ENCODE peak calls at places on chromosomes 2 and 18, in six cellular contexts. D, Q, N, V, I and A are unnamed samples.

GRCh38 chr2:233409286-233409991 is 55.1 kb downstream of the DGKD start:
- DNase-seq in D (peak; percentile 73), Q (no peak), N (peak; percentile 82), V (no peak), I (peak; percentile 72), A (no peak)

GRCh38 chr2:223941579-223942277 is 3.4 kb downstream of the WDFY1 start:
- DNase-seq in D (no peak), Q (no peak), N (no peak), V (peak; percentile 76), I (peak; percentile 69), A (no peak)

GRCh38 chr2:53108246-53108645 is 659.4 kb upstream of the CHAC2 start:
- DNase-seq in D (no peak), Q (no peak), N (no peak), V (no peak), I (no peak), A (no peak)

GRCh38 chr2:241011296-241011600 is 12.8 kb downstream of the SNED1 start:
- DNase-seq in D (no peak), Q (peak; percentile 27), N (no peak), V (no peak), I (no peak), A (no peak)

GRCh38 chr2:171347591-171348032 is 86.2 kb downstream of the METTL8 start:
- DNase-seq in D (no peak), Q (no peak), N (no peak), V (peak; percentile 66), I (no peak), A (no peak)

GRCh38 chr18:70422061-70422965 is 133.5 kb downstream of the SOCS6 start:
- DNase-seq in D (peak; percentile 91), Q (peak; percentile 87), N (peak; percentile 88), V (peak; percentile 94), I (peak; percentile 89), A (peak; percentile 87)

GRCh38 chr2:7766302-7766701 is 849.1 kb downstream of the RNF144A start:
- DNase-seq in D (no peak), Q (no peak), N (no peak), V (no peak), I (no peak), A (no peak)

GRCh38 chr2:32159678-32160077 is 6.0 kb upstream of the SLC30A6 start:
- DNase-seq in D (no peak), Q (no peak), N (no peak), V (no peak), I (no peak), A (no peak)

GRCh38 chr18:33821503-33821902 is 243.5 kb downstream of the ASXL3 start:
- DNase-seq in D (no peak), Q (no peak), N (no peak), V (peak; percentile 3), I (no peak), A (no peak)

GRCh38 chr2:239927424-239927981 is 97.6 kb downstream of the NDUFA10 start:
- DNase-seq in D (peak; percentile 57), Q (peak; percentile 51), N (peak; percentile 53), V (peak; percentile 90), I (peak; percentile 43), A (peak; percentile 59)

GRCh38 chr2:234425923-234426603 is 70.8 kb downstream of the ARL4C start:
- DNase-seq in D (no peak), Q (no peak), N (no peak), V (no peak), I (peak; percentile 93), A (peak; percentile 55)

GRCh38 chr2:207565736-207566135 is 36.0 kb downstream of the CREB1 start:
- DNase-seq in D (no peak), Q (no peak), N (no peak), V (no peak), I (no peak), A (no peak)

GRCh38 chr2:74571058-74571457 is 16.5 kb downstream of the DOK1 start:
- DNase-seq in D (no peak), Q (no peak), N (no peak), V (no peak), I (no peak), A (no peak)

GRCh38 chr2:212816267-212816666 is 277.7 kb upstream of the ERBB4 start:
- DNase-seq in D (no peak), Q (no peak), N (no peak), V (no peak), I (no peak), A (no peak)

GRCh38 chr2:67311536-67311935 is 85.6 kb upstream of the ETAA1 start:
- DNase-seq in D (no peak), Q (no peak), N (no peak), V (peak; percentile 48), I (peak; percentile 61), A (no peak)

GRCh38 chr18:63299837-63300787 is 19.5 kb downstream of the BCL2 start:
- DNase-seq in D (no peak), Q (no peak), N (no peak), V (peak; percentile 46), I (no peak), A (no peak)

GRCh38 chr18:61727241-61727640 is 165.6 kb downstream of the RNF152 start:
- DNase-seq in D (no peak), Q (no peak), N (no peak), V (no peak), I (no peak), A (no peak)

GRCh38 chr2:125364181-125364806 is 1291.7 kb upstream of the GYPC start:
- DNase-seq in D (no peak), Q (no peak), N (no peak), V (no peak), I (no peak), A (no peak)

GRCh38 chr2:195645413-195645812 is 11.6 kb upstream of the SLC39A10 start:
- DNase-seq in D (no peak), Q (no peak), N (no peak), V (no peak), I (no peak), A (no peak)

GRCh38 chr2:85741811-85742507 is 11.8 kb upstream of the ATOH8 start:
- DNase-seq in D (peak; percentile 90), Q (peak; percentile 80), N (peak; percentile 97), V (peak; percentile 89), I (peak; percentile 67), A (peak; percentile 89)

GRCh38 chr2:215619022-215619958 is 183.4 kb upstream of the FN1 start:
- DNase-seq in D (no peak), Q (no peak), N (no peak), V (peak; percentile 95), I (no peak), A (no peak)
- H3K27ac ChIP-seq in D (no peak overlapping the region), Q (no peak overlapping the region), N (no peak overlapping the region), V (peak overlapping the region; percentile 86), I (no peak overlapping the region), A (no peak overlapping the region)

DNA sequence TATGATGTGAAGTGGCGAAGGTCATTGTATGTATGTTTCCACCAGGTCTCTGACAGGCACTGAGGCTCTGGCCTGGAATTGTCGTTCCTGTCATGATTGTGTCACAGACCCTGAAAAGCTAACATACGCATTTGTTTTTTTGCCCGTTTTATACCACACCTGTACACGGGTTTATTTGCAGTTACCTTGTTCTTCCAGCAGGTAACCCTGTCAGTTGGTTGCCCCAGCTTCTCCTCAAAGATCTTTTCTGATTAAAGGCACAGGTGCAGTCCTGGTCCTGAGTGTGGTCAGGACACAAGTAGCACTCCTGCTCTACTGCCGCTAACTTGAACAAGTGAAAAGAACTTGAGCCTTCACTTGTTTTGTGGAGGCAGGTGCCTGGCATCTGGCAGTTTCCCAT is 19.9 kb downstream of the CD8A start:
- DNase-seq in D (no peak), Q (no peak), N (no peak), V (no peak), I (no peak), A (no peak)
- H3K36me3 ChIP-seq in D (peaks cover 12% of the 10 kb centered on the region), Q (peaks cover 96% of the 10 kb centered on the region), N (peaks cover 81% of the 10 kb centered on the region), V (peaks cover 8% of the 10 kb centered on the region), I (no peaks in the 10 kb centered on the region), A (peaks cover 80% of the 10 kb centered on the region)

GRCh38 chr2:201260302-201260800 is at the start of gene CASP8:
- DNase-seq in D (peak; percentile 66), Q (peak; percentile 59), N (no peak), V (peak; percentile 32), I (peak; percentile 90), A (peak; percentile 64)
- H3K27ac ChIP-seq in D (no peak within 1 kb of the TSS), Q (peak within 1 kb of the TSS; percentile 95), N (no peak within 1 kb of the TSS), V (peak within 1 kb of the TSS; percentile 90), I (peak within 1 kb of the TSS; percentile 74), A (peak within 1 kb of the TSS; percentile 89)

GRCh38 chr2:237361194-237361986 is 52.6 kb downstream of the COL6A3 start:
- DNase-seq in D (no peak), Q (no peak), N (no peak), V (no peak), I (no peak), A (no peak)
- H3K36me3 ChIP-seq in D (peaks cover 3% of the 10 kb centered on the region), Q (peaks cover 1% of the 10 kb centered on the region), N (peaks cover 83% of the 10 kb centered on the region), V (peaks cover 99% of the 10 kb centered on the region), I (no peaks in the 10 kb centered on the region), A (peaks cover 40% of the 10 kb centered on the region)

GRCh38 chr2:105381119-105381668 is 17.7 kb downstream of the FHL2 start:
- DNase-seq in D (no peak), Q (no peak), N (peak; percentile 48), V (no peak), I (no peak), A (no peak)
- H3K27ac ChIP-seq in D (peak overlapping the region; percentile 47), Q (no peak overlapping the region), N (peak overlapping the region; percentile 60), V (peak overlapping the region; percentile 52), I (peak overlapping the region; percentile 68), A (no peak overlapping the region)

GRCh38 chr2:176147790-176148496 is 3.4 kb upstream of the HOXD4 start:
- DNase-seq in D (no peak), Q (no peak), N (no peak), V (no peak), I (no peak), A (no peak)

GRCh38 chr2:176147215-176147789 is 4.0 kb upstream of the HOXD4 start:
- DNase-seq in D (no peak), Q (no peak), N (no peak), V (no peak), I (no peak), A (no peak)

GRCh38 chr2:176146101-176146500 is 5.2 kb upstream of the HOXD4 start:
- DNase-seq in D (no peak), Q (no peak), N (no peak), V (no peak), I (no peak), A (no peak)

GRCh38 chr2:176146645-176147044 is 4.7 kb upstream of the HOXD4 start:
- DNase-seq in D (no peak), Q (no peak), N (no peak), V (no peak), I (no peak), A (no peak)

GRCh38 chr2:176145085-176145969 is 6.0 kb upstream of the HOXD4 start:
- DNase-seq in D (no peak), Q (no peak), N (no peak), V (no peak), I (no peak), A (no peak)
- H3K36me3 ChIP-seq in D (no peaks in the 10 kb centered on the region), Q (no peaks in the 10 kb centered on the region), N (no peaks in the 10 kb centered on the region), V (no peaks in the 10 kb centered on the region), I (no peaks in the 10 kb centered on the region), A (no peaks in the 10 kb centered on the region)

DNA sequence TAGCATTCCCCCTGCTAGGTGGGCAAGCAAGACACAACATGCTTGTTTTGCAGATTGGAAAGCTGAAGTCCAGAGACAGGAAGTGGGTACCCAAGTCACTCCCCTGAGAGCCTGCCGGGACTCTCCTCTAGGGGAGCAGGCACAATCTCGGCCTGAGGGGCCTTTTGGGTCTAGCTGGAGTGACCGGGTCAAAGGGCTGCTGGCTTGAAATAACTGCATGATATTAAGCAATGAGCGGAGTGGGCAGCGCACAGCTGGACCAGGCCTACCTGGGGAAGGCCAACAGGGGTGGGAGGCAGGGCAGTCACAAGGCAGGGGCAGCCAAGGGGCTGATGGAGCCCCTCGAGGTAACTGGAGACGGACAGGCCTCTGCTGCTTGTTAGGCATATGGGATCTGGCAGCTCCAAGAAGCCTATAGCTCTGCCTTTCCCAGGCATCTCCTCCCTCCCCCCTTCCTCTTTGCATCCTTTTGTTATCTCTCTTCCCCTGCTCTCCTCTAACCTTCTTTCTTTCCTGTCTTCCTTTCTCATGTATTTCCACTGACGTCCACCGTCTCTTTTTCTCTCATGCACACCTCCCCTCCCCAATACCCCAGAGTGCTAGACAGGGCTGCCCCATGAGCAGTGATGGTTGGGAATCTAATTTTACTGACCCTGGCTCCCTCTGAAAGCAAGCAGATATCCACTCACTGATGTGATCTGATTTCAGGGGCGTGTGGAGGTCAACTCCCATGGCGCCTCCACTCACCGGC is 237.5 kb downstream of the LOXHD1 start:
- DNase-seq in D (no peak), Q (no peak), N (peak; percentile 53), V (no peak), I (peak; percentile 10), A (no peak)
- H3K27ac ChIP-seq in D (no peak overlapping the region), Q (no peak overlapping the region), N (no peak overlapping the region), V (no peak overlapping the region), I (no peak overlapping the region), A (no peak overlapping the region)